ENCODE peak calls at places on chromosome 7, in five cellular contexts. O is NT2/D1, K is KG1, E is C1 segment of cervical spinal cord, C is fibroblast of the aortic adventitia. W is an unnamed sample.

GRCh38 chr7:2717293-2717904 is 29.4 kb downstream of the AMZ1 start:
- DNase-seq in K (peak), E (no peak), C (peak), O (no peak), W (no peak)

GRCh38 chr7:79055722-79056415 is 397.6 kb downstream of the MAGI2 start:
- DNase-seq in E (no peak), K (no peak), C (no peak), O (no peak), W (no peak)

GRCh38 chr7:148485618-148486017 is 104.9 kb upstream of the C7orf33 start:
- DNase-seq in O (no peak), E (no peak), C (no peak), K (no peak), W (no peak)

GRCh38 chr7:151509670-151510333 is 9.9 kb downstream of the RHEB start:
- DNase-seq in O (no peak), C (no peak), K (no peak), E (no peak), W (no peak)

GRCh38 chr7:157041004-157041403 is 30.5 kb upstream of the MNX1 start:
- DNase-seq in O (no peak), C (no peak), K (no peak), E (no peak), W (no peak)

GRCh38 chr7:92973293-92973731 is 136.9 kb upstream of the CDK6 start:
- DNase-seq in K (no peak), O (no peak), C (no peak), E (no peak), W (no peak)

GRCh38 chr7:102310414-102310815 is 23.7 kb downstream of the SH2B2 start:
- DNase-seq in C (no peak), K (no peak), O (no peak), E (no peak), W (no peak)

GRCh38 chr7:73496626-73497025 is 25.5 kb downstream of the BAZ1B start:
- DNase-seq in K (no peak), E (no peak), C (no peak), O (no peak), W (no peak)

GRCh38 chr7:150976529-150977381 is 1.4 kb downstream of the KCNH2 start:
- DNase-seq in O (no peak), C (no peak), K (no peak), E (no peak), W (no peak)

GRCh38 chr7:82559203-82559805 is 115.7 kb upstream of the CACNA2D1 start:
- DNase-seq in O (no peak), E (no peak), C (no peak), K (no peak), W (no peak)

GRCh38 chr7:3636131-3636860 is 335.2 kb downstream of the SDK1 start:
- DNase-seq in K (no peak), C (no peak), E (no peak), O (no peak), W (no peak)

GRCh38 chr7:142441074-142441403 is 183.2 kb upstream of the PRSS58 start:
- DNase-seq in E (no peak), K (peak), C (no peak), O (no peak), W (no peak)

GRCh38 chr7:101943889-101944605 is 126.6 kb downstream of the CUX1 start:
- DNase-seq in K (no peak), C (no peak), E (no peak), O (no peak), W (no peak)

GRCh38 chr7:55183897-55184296 is 165.1 kb downstream of the EGFR start:
- DNase-seq in K (no peak), E (no peak), O (no peak), C (no peak), W (no peak)

GRCh38 chr7:7639847-7640220 is 718 bp upstream of the UMAD1 start:
- DNase-seq in K (no peak), O (peak), E (peak), C (peak), W (peak)

GRCh38 chr7:6579446-6579845 is 2.2 kb downstream of the ZDHHC4 start:
- DNase-seq in C (no peak), K (no peak), O (no peak), E (no peak), W (no peak)

GRCh38 chr7:33671521-33672262 is 233.6 kb upstream of the BMPER start:
- DNase-seq in E (no peak), K (no peak), O (no peak), C (no peak), W (no peak)

GRCh38 chr7:27808626-27809025 is 68.7 kb downstream of the TAX1BP1 start:
- DNase-seq in C (peak), E (no peak), K (no peak), O (no peak), W (no peak)